ENCODE peak calls at places on chromosome 11, in four cellular contexts. One of them, this sample, is unnamed.

GRCh38 chr11:125253795-125254525 is 89.4 kb downstream of the PKNOX2 start:
- DNase-seq in PC-3: no peak
- DNase-seq in IMR-90: no peak
- DNase-seq in PC-9: no peak
- DNase-seq in this sample: no peak

GRCh38 chr11:3173795-3174194 is 8.7 kb upstream of the OSBPL5 start:
- DNase-seq in PC-9: no peak
- DNase-seq in PC-3: no peak
- DNase-seq in IMR-90: no peak
- DNase-seq in this sample: no peak

GRCh38 chr11:56885182-56885581 is 103.5 kb upstream of the OR5AK2 start:
- DNase-seq in PC-9: peak
- DNase-seq in PC-3: peak
- DNase-seq in IMR-90: no peak
- DNase-seq in this sample: peak

GRCh38 chr11:130523609-130524008 is 75.2 kb downstream of the ADAMTS15 start:
- DNase-seq in PC-3: peak
- DNase-seq in PC-9: no peak
- DNase-seq in IMR-90: peak
- DNase-seq in this sample: no peak

GRCh38 chr11:117180661-117181585 is 2.4 kb downstream of the SIDT2 start:
- DNase-seq in IMR-90: peak
- DNase-seq in PC-3: peak
- DNase-seq in PC-9: no peak
- DNase-seq in this sample: peak

GRCh38 chr11:130022799-130023198 is 20.2 kb upstream of the PRDM10 start:
- DNase-seq in PC-9: no peak
- DNase-seq in PC-3: peak
- DNase-seq in IMR-90: no peak
- DNase-seq in this sample: no peak

GRCh38 chr11:28632338-28632737 is 524.1 kb downstream of the METTL15 start:
- DNase-seq in PC-9: no peak
- DNase-seq in PC-3: peak
- DNase-seq in IMR-90: peak
- DNase-seq in this sample: no peak

GRCh38 chr11:117986981-117987495 is 844 bp downstream of the IL10RA start:
- DNase-seq in PC-9: no peak
- DNase-seq in IMR-90: no peak
- DNase-seq in PC-3: peak
- DNase-seq in this sample: no peak

GRCh38 chr11:125305346-125305745 is 140.8 kb downstream of the PKNOX2 start:
- DNase-seq in PC-9: no peak
- DNase-seq in IMR-90: no peak
- DNase-seq in PC-3: no peak
- DNase-seq in this sample: no peak

GRCh38 chr11:27380796-27381195 is 17.8 kb upstream of the CCDC34 start:
- DNase-seq in IMR-90: no peak
- DNase-seq in PC-3: no peak
- DNase-seq in PC-9: no peak
- DNase-seq in this sample: no peak

GRCh38 chr11:67312187-67313021 is 9.1 kb downstream of the SSH3 start:
- DNase-seq in IMR-90: no peak
- DNase-seq in PC-3: peak
- DNase-seq in PC-9: peak
- DNase-seq in this sample: no peak

GRCh38 chr11:115303304-115303703 is 200.9 kb downstream of the CADM1 start:
- DNase-seq in PC-9: no peak
- DNase-seq in PC-3: no peak
- DNase-seq in IMR-90: no peak
- DNase-seq in this sample: no peak

GRCh38 chr11:64409278-64409677 is 50.3 kb downstream of the RPS6KA4 start:
- DNase-seq in PC-3: no peak
- DNase-seq in PC-9: no peak
- DNase-seq in IMR-90: no peak
- DNase-seq in this sample: no peak

GRCh38 chr11:71391786-71392185 is 56.4 kb downstream of the DHCR7 start:
- DNase-seq in PC-9: no peak
- DNase-seq in PC-3: no peak
- DNase-seq in IMR-90: no peak
- DNase-seq in this sample: no peak

GRCh38 chr11:1822648-1823375 is 12.0 kb upstream of the SYT8 start:
- DNase-seq in PC-3: no peak
- DNase-seq in PC-9: no peak
- DNase-seq in IMR-90: no peak
- DNase-seq in this sample: no peak

GRCh38 chr11:61814242-61814957 is 2.4 kb downstream of the FADS1 start:
- DNase-seq in IMR-90: no peak
- DNase-seq in PC-3: peak
- DNase-seq in PC-9: no peak
- DNase-seq in this sample: peak

GRCh38 chr11:76656087-76656531 is 14.4 kb downstream of the LRRC32 start:
- DNase-seq in PC-3: no peak
- DNase-seq in IMR-90: no peak
- DNase-seq in PC-9: no peak
- DNase-seq in this sample: no peak

GRCh38 chr11:47577460-47578041 is 1.2 kb downstream of the KBTBD4 start:
- DNase-seq in PC-9: no peak
- DNase-seq in PC-3: no peak
- DNase-seq in IMR-90: no peak
- DNase-seq in this sample: no peak

GRCh38 chr11:45799562-45799961 is 5.4 kb upstream of the SLC35C1 start:
- DNase-seq in PC-9: no peak
- DNase-seq in IMR-90: no peak
- DNase-seq in PC-3: no peak
- DNase-seq in this sample: no peak

GRCh38 chr11:15645201-15645600 is 530.5 kb downstream of the INSC start:
- DNase-seq in IMR-90: no peak
- DNase-seq in PC-9: no peak
- DNase-seq in PC-3: no peak
- DNase-seq in this sample: no peak

GRCh38 chr11:20249313-20249873 is 89.1 kb upstream of the DBX1 start:
- DNase-seq in IMR-90: no peak
- DNase-seq in PC-3: no peak
- DNase-seq in PC-9: no peak
- DNase-seq in this sample: peak

GRCh38 chr11:34154059-34154875 is 48.8 kb downstream of the NAT10 start:
- DNase-seq in PC-3: no peak
- DNase-seq in IMR-90: no peak
- DNase-seq in PC-9: no peak
- DNase-seq in this sample: no peak

GRCh38 chr11:78050964-78051831 is 12.5 kb upstream of the THRSP start:
- DNase-seq in PC-3: peak
- DNase-seq in PC-9: peak
- DNase-seq in IMR-90: peak
- DNase-seq in this sample: peak

GRCh38 chr11:21888814-21889213 is 304.1 kb upstream of the ANO5 start:
- DNase-seq in PC-9: no peak
- DNase-seq in PC-3: no peak
- DNase-seq in IMR-90: no peak
- DNase-seq in this sample: peak

GRCh38 chr11:119405986-119406385 is 17.0 kb downstream of the THY1 start:
- DNase-seq in PC-9: no peak
- DNase-seq in IMR-90: peak
- DNase-seq in PC-3: no peak
- DNase-seq in this sample: no peak

GRCh38 chr11:118051611-118052461 is 25.0 kb upstream of the TMPRSS4 start:
- DNase-seq in IMR-90: no peak
- DNase-seq in PC-3: no peak
- DNase-seq in PC-9: no peak
- DNase-seq in this sample: no peak

GRCh38 chr11:108115495-108116140 is 5.7 kb upstream of the ACAT1 start:
- DNase-seq in IMR-90: peak
- DNase-seq in PC-3: peak
- DNase-seq in PC-9: peak
- DNase-seq in this sample: peak

GRCh38 chr11:15159085-15159484 is 44.4 kb downstream of the INSC start:
- DNase-seq in PC-3: peak
- DNase-seq in PC-9: no peak
- DNase-seq in IMR-90: peak
- DNase-seq in this sample: peak

GRCh38 chr11:65288706-65289536 is 25.7 kb upstream of the CDC42EP2 start:
- DNase-seq in PC-9: no peak
- DNase-seq in IMR-90: no peak
- DNase-seq in PC-3: no peak
- DNase-seq in this sample: no peak

GRCh38 chr11:129709801-129710398 is 105.7 kb upstream of the TMEM45B start:
- DNase-seq in IMR-90: no peak
- DNase-seq in PC-3: no peak
- DNase-seq in PC-9: no peak
- DNase-seq in this sample: no peak

GRCh38 chr11:47189100-47189834 is 3.0 kb upstream of the PACSIN3 start:
- DNase-seq in IMR-90: peak
- DNase-seq in PC-3: peak
- DNase-seq in PC-9: peak
- DNase-seq in this sample: peak

GRCh38 chr11:11416917-11417316 is 63.9 kb upstream of the CSNK2A3 start:
- DNase-seq in IMR-90: peak
- DNase-seq in PC-9: no peak
- DNase-seq in PC-3: peak
- DNase-seq in this sample: no peak
- H3K4me2 ChIP-seq in IMR-90: no peak
- H3K4me2 ChIP-seq in PC-9: no peak
- H3K4me2 ChIP-seq in PC-3: peak
- H3K4me2 ChIP-seq in this sample: no peak

GRCh38 chr11:103845331-103845730 is 191.1 kb upstream of the DDI1 start:
- DNase-seq in IMR-90: no peak
- DNase-seq in PC-3: no peak
- DNase-seq in PC-9: no peak
- DNase-seq in this sample: no peak
- H2AFZ ChIP-seq in IMR-90: no peak
- H2AFZ ChIP-seq in PC-3: no peak
- H2AFZ ChIP-seq in PC-9: no peak
- H2AFZ ChIP-seq in this sample: no peak

GRCh38 chr11:303359-303758 is 4.0 kb upstream of the IFITM5 start:
- DNase-seq in PC-3: no peak
- DNase-seq in IMR-90: no peak
- DNase-seq in PC-9: no peak
- DNase-seq in this sample: no peak

GRCh38 chr11:304061-304506 is 3.5 kb upstream of the IFITM2 start:
- DNase-seq in PC-9: no peak
- DNase-seq in PC-3: no peak
- DNase-seq in IMR-90: no peak
- DNase-seq in this sample: no peak

GRCh38 chr11:306645-307371 is 808 bp upstream of the IFITM2 start:
- DNase-seq in IMR-90: no peak
- DNase-seq in PC-9: no peak
- DNase-seq in PC-3: no peak
- DNase-seq in this sample: no peak

GRCh38 chr11:305834-306211 is 1.8 kb upstream of the IFITM2 start:
- DNase-seq in IMR-90: no peak
- DNase-seq in PC-9: no peak
- DNase-seq in PC-3: no peak
- DNase-seq in this sample: no peak

GRCh38 chr11:304915-305833 is 2.4 kb upstream of the IFITM2 start:
- DNase-seq in IMR-90: peak
- DNase-seq in PC-9: peak
- DNase-seq in PC-3: peak
- DNase-seq in this sample: peak
- H3K4me2 ChIP-seq in IMR-90: no peak
- H3K4me2 ChIP-seq in PC-9: no peak
- H3K4me2 ChIP-seq in PC-3: no peak
- H3K4me2 ChIP-seq in this sample: no peak

GRCh38 chr11:82732348-82732733 is 1.3 kb downstream of the FAM181B start:
- DNase-seq in PC-3: no peak
- DNase-seq in PC-9: no peak
- DNase-seq in IMR-90: no peak
- DNase-seq in this sample: peak
- H2AFZ ChIP-seq in PC-3: no peak
- H2AFZ ChIP-seq in PC-9: no peak
- H2AFZ ChIP-seq in IMR-90: no peak
- H2AFZ ChIP-seq in this sample: peak

GRCh38 chr11:120608760-120609211 is 97.2 kb downstream of the GRIK4 start:
- DNase-seq in PC-9: no peak
- DNase-seq in PC-3: no peak
- DNase-seq in IMR-90: no peak
- DNase-seq in this sample: no peak

GRCh38 chr11:120613264-120614226 is 102.0 kb downstream of the GRIK4 start:
- DNase-seq in PC-3: no peak
- DNase-seq in IMR-90: no peak
- DNase-seq in PC-9: no peak
- DNase-seq in this sample: peak

GRCh38 chr11:120611576-120611975 is 100.0 kb downstream of the GRIK4 start:
- DNase-seq in IMR-90: no peak
- DNase-seq in PC-3: no peak
- DNase-seq in PC-9: no peak
- DNase-seq in this sample: no peak

GRCh38 chr11:120610101-120610500 is 98.6 kb downstream of the GRIK4 start:
- DNase-seq in PC-3: no peak
- DNase-seq in IMR-90: no peak
- DNase-seq in PC-9: no peak
- DNase-seq in this sample: no peak

GRCh38 chr11:120612363-120613263 is 101.1 kb downstream of the GRIK4 start:
- DNase-seq in IMR-90: peak
- DNase-seq in PC-9: no peak
- DNase-seq in PC-3: no peak
- DNase-seq in this sample: peak
- H3K4me2 ChIP-seq in IMR-90: peak
- H3K4me2 ChIP-seq in PC-9: no peak
- H3K4me2 ChIP-seq in PC-3: no peak
- H3K4me2 ChIP-seq in this sample: peak

GRCh38 chr11:50098186-50098725 is 65.6 kb downstream of the OR4C45 start:
- DNase-seq in IMR-90: no peak
- DNase-seq in PC-3: peak
- DNase-seq in PC-9: no peak
- DNase-seq in this sample: no peak
- H2AFZ ChIP-seq in IMR-90: no peak
- H2AFZ ChIP-seq in PC-3: no peak
- H2AFZ ChIP-seq in PC-9: no peak
- H2AFZ ChIP-seq in this sample: no peak

GRCh38 chr11:12886508-12886907 is 122.6 kb upstream of the RASSF10 start:
- DNase-seq in IMR-90: no peak
- DNase-seq in PC-9: no peak
- DNase-seq in PC-3: no peak
- DNase-seq in this sample: no peak
- H3K4me2 ChIP-seq in IMR-90: no peak
- H3K4me2 ChIP-seq in PC-9: no peak
- H3K4me2 ChIP-seq in PC-3: no peak
- H3K4me2 ChIP-seq in this sample: no peak

This sample was measured in hepatocyte.